ENCODE peak calls at places on chromosomes 1 and 21, in ten cellular contexts. One of them, this sample, is unnamed. For H3K27me3 and H3K36me3, the result is how much of the 10 kb centered on the place peaks cover.

GRCh38 chr1:205438213-205439158 is 16.6 kb upstream of the LEMD1 start:
- DNase-seq in ovary: peak
- DNase-seq in fibroblast of lung: peak
- DNase-seq in kidney epithelial cell: no peak
- DNase-seq in stomach: peak
- DNase-seq in HepG2: peak
- DNase-seq in prostate gland: peak
- DNase-seq in PC-9: no peak
- DNase-seq in BJ: no peak
- DNase-seq in CD8-positive, alpha-beta memory T cell: no peak
- DNase-seq in this sample: peak

GRCh38 chr21:41580758-41581554 is 73.0 kb upstream of the TMPRSS2 start:
- DNase-seq in ovary: no peak
- DNase-seq in CD8-positive, alpha-beta memory T cell: no peak
- DNase-seq in kidney epithelial cell: no peak
- DNase-seq in fibroblast of lung: no peak
- DNase-seq in PC-9: peak
- DNase-seq in HepG2: no peak
- DNase-seq in stomach: peak
- DNase-seq in BJ: no peak
- DNase-seq in prostate gland: no peak
- DNase-seq in this sample: peak

GRCh38 chr1:40030528-40031135 is 9.9 kb upstream of the CAP1 start:
- DNase-seq in stomach: no peak
- DNase-seq in ovary: no peak
- DNase-seq in fibroblast of lung: peak
- DNase-seq in PC-9: peak
- DNase-seq in prostate gland: no peak
- DNase-seq in kidney epithelial cell: peak
- DNase-seq in BJ: no peak
- DNase-seq in HepG2: no peak
- DNase-seq in CD8-positive, alpha-beta memory T cell: no peak
- DNase-seq in this sample: peak

GRCh38 chr1:40820251-40820797 is 36.7 kb downstream of the KCNQ4 start:
- DNase-seq in stomach: no peak
- DNase-seq in PC-9: no peak
- DNase-seq in prostate gland: no peak
- DNase-seq in HepG2: no peak
- DNase-seq in kidney epithelial cell: no peak
- DNase-seq in CD8-positive, alpha-beta memory T cell: no peak
- DNase-seq in ovary: no peak
- DNase-seq in fibroblast of lung: no peak
- DNase-seq in BJ: no peak
- DNase-seq in this sample: no peak

GRCh38 chr1:16888806-16889178 is 7.0 kb upstream of the RNU1-2 start:
- DNase-seq in HepG2: no peak
- DNase-seq in CD8-positive, alpha-beta memory T cell: no peak
- DNase-seq in ovary: no peak
- DNase-seq in prostate gland: no peak
- DNase-seq in fibroblast of lung: no peak
- DNase-seq in PC-9: peak
- DNase-seq in kidney epithelial cell: no peak
- DNase-seq in stomach: no peak
- DNase-seq in BJ: no peak
- DNase-seq in this sample: no peak

GRCh38 chr1:156471496-156472490 is 28.8 kb downstream of the MEF2D start:
- DNase-seq in BJ: no peak
- DNase-seq in prostate gland: peak
- DNase-seq in CD8-positive, alpha-beta memory T cell: no peak
- DNase-seq in kidney epithelial cell: no peak
- DNase-seq in HepG2: peak
- DNase-seq in PC-9: peak
- DNase-seq in ovary: peak
- DNase-seq in stomach: peak
- DNase-seq in fibroblast of lung: no peak
- DNase-seq in this sample: no peak

GRCh38 chr1:91397605-91398004 is 7.0 kb downstream of the HFM1 start:
- DNase-seq in kidney epithelial cell: no peak
- DNase-seq in HepG2: no peak
- DNase-seq in fibroblast of lung: peak
- DNase-seq in prostate gland: no peak
- DNase-seq in CD8-positive, alpha-beta memory T cell: no peak
- DNase-seq in ovary: no peak
- DNase-seq in PC-9: no peak
- DNase-seq in BJ: no peak
- DNase-seq in stomach: no peak
- DNase-seq in this sample: no peak

GRCh38 chr1:161200992-161201827 is 957 bp upstream of the NDUFS2 start:
- DNase-seq in stomach: peak
- DNase-seq in CD8-positive, alpha-beta memory T cell: no peak
- DNase-seq in BJ: no peak
- DNase-seq in kidney epithelial cell: no peak
- DNase-seq in HepG2: no peak
- DNase-seq in prostate gland: peak
- DNase-seq in fibroblast of lung: no peak
- DNase-seq in PC-9: no peak
- DNase-seq in ovary: peak
- DNase-seq in this sample: no peak

DNA sequence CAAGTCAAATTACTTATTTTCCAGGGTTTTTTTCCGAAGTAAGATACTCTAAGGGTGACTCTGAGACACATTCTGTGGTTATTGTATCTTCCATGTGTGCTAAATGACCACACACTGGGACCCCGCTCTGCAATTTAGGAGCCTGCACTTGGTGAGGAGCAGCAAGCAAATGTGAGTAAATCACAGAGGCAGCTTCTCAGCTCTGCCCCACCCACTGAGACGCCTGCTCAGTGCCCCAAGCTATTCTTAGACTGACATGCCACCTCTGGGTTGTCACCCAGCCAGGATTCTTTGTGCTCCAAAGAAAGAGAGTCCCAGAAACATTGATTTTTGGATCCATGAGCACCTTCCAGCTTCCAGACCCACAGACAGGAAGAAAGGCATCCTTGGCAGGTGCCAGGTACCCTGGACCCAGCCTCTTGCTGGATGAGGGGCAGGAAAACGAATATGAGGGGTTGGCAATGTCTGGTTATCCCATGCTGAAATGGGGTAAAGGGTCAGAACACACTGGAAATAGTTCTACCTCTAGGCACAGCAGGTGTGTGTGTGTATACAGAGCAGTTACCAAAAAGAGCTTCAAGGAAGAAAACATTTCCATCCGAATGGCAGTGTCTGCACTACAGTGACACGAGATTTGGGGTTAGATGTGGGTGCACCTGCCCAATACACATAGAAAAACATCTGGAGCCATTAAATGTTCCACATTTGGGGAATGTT is 41.2 kb downstream of the TNR start:
- DNase-seq in stomach: no peak
- DNase-seq in CD8-positive, alpha-beta memory T cell: no peak
- DNase-seq in ovary: no peak
- DNase-seq in fibroblast of lung: no peak
- DNase-seq in HepG2: no peak
- DNase-seq in prostate gland: no peak
- DNase-seq in PC-9: no peak
- DNase-seq in BJ: no peak
- DNase-seq in kidney epithelial cell: no peak
- DNase-seq in this sample: no peak
- H3K4me3 ChIP-seq in stomach: no peak
- H3K4me3 ChIP-seq in CD8-positive, alpha-beta memory T cell: no peak
- H3K4me3 ChIP-seq in ovary: no peak
- H3K4me3 ChIP-seq in fibroblast of lung: no peak
- H3K4me3 ChIP-seq in HepG2: no peak
- H3K4me3 ChIP-seq in prostate gland: no peak
- H3K4me3 ChIP-seq in PC-9: no peak
- H3K4me3 ChIP-seq in BJ: no peak
- H3K4me3 ChIP-seq in kidney epithelial cell: no peak
- H3K4me3 ChIP-seq in this sample: no peak

GRCh38 chr1:208238710-208239517 is 5.3 kb downstream of the PLXNA2 start:
- DNase-seq in CD8-positive, alpha-beta memory T cell: no peak
- DNase-seq in prostate gland: peak
- DNase-seq in ovary: peak
- DNase-seq in fibroblast of lung: peak
- DNase-seq in HepG2: no peak
- DNase-seq in BJ: no peak
- DNase-seq in kidney epithelial cell: no peak
- DNase-seq in PC-9: no peak
- DNase-seq in stomach: no peak
- DNase-seq in this sample: peak

GRCh38 chr1:208241541-208241940 is 2.6 kb downstream of the PLXNA2 start:
- DNase-seq in kidney epithelial cell: no peak
- DNase-seq in fibroblast of lung: no peak
- DNase-seq in BJ: no peak
- DNase-seq in PC-9: no peak
- DNase-seq in prostate gland: no peak
- DNase-seq in CD8-positive, alpha-beta memory T cell: no peak
- DNase-seq in stomach: no peak
- DNase-seq in ovary: no peak
- DNase-seq in HepG2: no peak
- DNase-seq in this sample: no peak

GRCh38 chr1:208239518-208240381 is 4.4 kb downstream of the PLXNA2 start:
- DNase-seq in prostate gland: no peak
- DNase-seq in HepG2: peak
- DNase-seq in ovary: no peak
- DNase-seq in stomach: peak
- DNase-seq in PC-9: no peak
- DNase-seq in fibroblast of lung: peak
- DNase-seq in CD8-positive, alpha-beta memory T cell: no peak
- DNase-seq in BJ: no peak
- DNase-seq in kidney epithelial cell: no peak
- DNase-seq in this sample: no peak

GRCh38 chr1:208242186-208242585 is 2.0 kb downstream of the PLXNA2 start:
- DNase-seq in HepG2: no peak
- DNase-seq in fibroblast of lung: no peak
- DNase-seq in PC-9: no peak
- DNase-seq in kidney epithelial cell: no peak
- DNase-seq in CD8-positive, alpha-beta memory T cell: no peak
- DNase-seq in prostate gland: no peak
- DNase-seq in stomach: no peak
- DNase-seq in ovary: no peak
- DNase-seq in BJ: no peak
- DNase-seq in this sample: no peak

DNA sequence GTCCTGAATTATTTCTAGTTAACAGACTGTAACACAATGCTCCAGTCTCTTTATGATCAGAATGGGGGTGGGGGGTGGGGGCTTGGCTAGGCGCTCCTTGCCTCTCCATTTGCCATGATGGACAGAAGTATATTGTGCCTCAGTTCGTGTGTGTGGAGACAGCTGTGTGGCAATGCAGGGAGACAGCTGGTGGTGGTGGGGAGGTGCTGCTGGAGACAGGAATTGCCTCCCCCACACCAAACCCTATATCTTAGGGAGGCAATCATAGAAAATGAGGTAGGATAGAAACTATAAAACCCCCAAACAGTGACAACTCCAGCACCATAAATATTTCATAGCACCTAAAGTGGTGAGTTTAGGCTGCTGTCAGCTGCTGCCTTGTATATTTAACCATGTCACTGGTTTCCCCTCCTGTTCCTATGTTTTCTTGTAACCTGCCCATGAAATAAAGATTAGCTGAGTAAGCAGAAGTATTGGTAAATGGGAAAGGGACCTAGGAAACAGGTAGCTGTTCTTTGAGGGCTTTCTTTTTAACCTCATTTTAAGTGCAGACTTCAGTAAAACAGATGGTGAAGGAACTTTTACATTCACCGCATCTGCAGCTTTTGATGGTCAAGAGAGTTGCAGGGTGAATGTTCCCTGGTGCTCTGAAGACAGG is 3.4 kb downstream of the PLXNA2 start:
- DNase-seq in PC-9: no peak
- DNase-seq in prostate gland: no peak
- DNase-seq in HepG2: no peak
- DNase-seq in ovary: no peak
- DNase-seq in stomach: no peak
- DNase-seq in fibroblast of lung: no peak
- DNase-seq in kidney epithelial cell: no peak
- DNase-seq in CD8-positive, alpha-beta memory T cell: no peak
- DNase-seq in BJ: no peak
- DNase-seq in this sample: no peak
- H3K27me3 ChIP-seq in PC-9: under half
- H3K27me3 ChIP-seq in prostate gland: under half
- H3K27me3 ChIP-seq in HepG2: under half
- H3K27me3 ChIP-seq in ovary: under half
- H3K27me3 ChIP-seq in stomach: under half
- H3K27me3 ChIP-seq in fibroblast of lung: under half
- H3K27me3 ChIP-seq in kidney epithelial cell: under half
- H3K27me3 ChIP-seq in CD8-positive, alpha-beta memory T cell: under half
- H3K27me3 ChIP-seq in BJ: under half
- H3K27me3 ChIP-seq in this sample: under half

GRCh38 chr1:45806129-45806528 is 2.7 kb downstream of the MAST2 start:
- DNase-seq in ovary: no peak
- DNase-seq in stomach: no peak
- DNase-seq in PC-9: no peak
- DNase-seq in fibroblast of lung: no peak
- DNase-seq in BJ: no peak
- DNase-seq in HepG2: no peak
- DNase-seq in kidney epithelial cell: no peak
- DNase-seq in CD8-positive, alpha-beta memory T cell: no peak
- DNase-seq in prostate gland: no peak
- DNase-seq in this sample: no peak

GRCh38 chr1:45804671-45804973 is 1.2 kb downstream of the MAST2 start:
- DNase-seq in fibroblast of lung: no peak
- DNase-seq in stomach: no peak
- DNase-seq in CD8-positive, alpha-beta memory T cell: no peak
- DNase-seq in prostate gland: no peak
- DNase-seq in HepG2: no peak
- DNase-seq in BJ: no peak
- DNase-seq in PC-9: no peak
- DNase-seq in kidney epithelial cell: no peak
- DNase-seq in ovary: no peak
- DNase-seq in this sample: no peak

DNA sequence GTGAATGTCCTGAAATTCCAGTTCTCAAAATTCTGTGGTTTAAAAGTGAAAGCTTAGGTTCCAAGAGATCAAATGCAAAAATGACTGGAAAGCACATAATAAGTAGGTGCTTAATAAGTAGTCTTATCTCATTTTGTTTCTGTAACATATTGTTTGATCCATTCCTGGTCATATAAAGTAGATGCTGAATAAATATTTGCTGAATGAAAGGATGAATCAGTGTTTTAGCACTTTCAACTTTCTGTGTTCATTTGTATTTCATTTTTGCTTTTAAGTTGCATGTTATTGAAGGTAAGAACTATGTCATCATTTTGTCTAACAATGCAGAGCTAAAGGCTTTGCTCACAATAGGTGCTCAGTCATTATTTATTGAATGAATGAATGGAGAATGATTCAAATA is 6.3 kb downstream of the MAST2 start:
- DNase-seq in ovary: no peak
- DNase-seq in PC-9: peak
- DNase-seq in CD8-positive, alpha-beta memory T cell: no peak
- DNase-seq in kidney epithelial cell: no peak
- DNase-seq in HepG2: no peak
- DNase-seq in stomach: no peak
- DNase-seq in BJ: no peak
- DNase-seq in fibroblast of lung: no peak
- DNase-seq in prostate gland: no peak
- DNase-seq in this sample: no peak
- H3K36me3 ChIP-seq in ovary: under half
- H3K36me3 ChIP-seq in PC-9: under half
- H3K36me3 ChIP-seq in CD8-positive, alpha-beta memory T cell: under half
- H3K36me3 ChIP-seq in kidney epithelial cell: under half
- H3K36me3 ChIP-seq in HepG2: under half
- H3K36me3 ChIP-seq in stomach: under half
- H3K36me3 ChIP-seq in BJ: under half
- H3K36me3 ChIP-seq in fibroblast of lung: under half
- H3K36me3 ChIP-seq in prostate gland: under half
- H3K36me3 ChIP-seq in this sample: under half

DNA sequence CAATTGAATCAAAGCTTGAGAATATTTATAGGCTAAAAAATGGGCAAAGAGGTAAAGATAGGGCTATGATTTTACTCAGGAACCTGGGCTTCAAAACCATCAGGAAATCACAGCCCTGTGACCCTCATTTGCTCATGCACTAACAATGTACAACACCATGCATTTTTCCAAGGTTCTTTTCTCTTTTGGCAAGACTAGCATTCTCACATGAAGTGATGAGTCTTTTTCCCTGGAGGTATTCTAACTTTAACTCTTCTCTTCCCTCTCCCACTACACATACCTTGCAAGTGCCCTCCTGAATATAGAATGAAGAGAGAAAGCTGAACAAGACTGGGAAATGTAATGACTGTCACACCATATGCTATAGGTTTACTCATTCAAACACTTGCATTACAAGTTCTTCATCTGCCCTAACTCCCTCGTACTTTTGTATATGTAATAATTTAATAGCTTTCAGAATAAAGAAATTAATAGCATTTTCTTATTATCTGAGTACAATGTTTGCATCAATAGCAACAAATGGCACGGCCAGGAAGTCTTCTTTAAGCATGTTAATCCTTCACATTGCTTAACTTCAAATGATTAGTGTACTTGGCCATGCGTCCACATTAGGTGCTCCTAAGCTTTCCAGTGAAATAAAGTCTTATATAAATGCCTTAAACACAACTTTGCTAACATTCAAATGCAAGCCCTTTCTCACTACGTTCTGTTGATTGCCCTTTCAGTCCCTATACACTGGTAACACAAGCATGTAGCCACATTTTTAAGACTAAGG is 1.8 kb downstream of the NIBAN1 start:
- DNase-seq in BJ: no peak
- DNase-seq in ovary: no peak
- DNase-seq in stomach: no peak
- DNase-seq in PC-9: no peak
- DNase-seq in CD8-positive, alpha-beta memory T cell: no peak
- DNase-seq in HepG2: no peak
- DNase-seq in kidney epithelial cell: no peak
- DNase-seq in fibroblast of lung: peak
- DNase-seq in prostate gland: no peak
- DNase-seq in this sample: peak
- H3K4me3 ChIP-seq in BJ: peak
- H3K4me3 ChIP-seq in ovary: peak
- H3K4me3 ChIP-seq in stomach: peak
- H3K4me3 ChIP-seq in PC-9: peak
- H3K4me3 ChIP-seq in CD8-positive, alpha-beta memory T cell: peak
- H3K4me3 ChIP-seq in HepG2: no peak
- H3K4me3 ChIP-seq in kidney epithelial cell: peak
- H3K4me3 ChIP-seq in fibroblast of lung: peak
- H3K4me3 ChIP-seq in prostate gland: peak
- H3K4me3 ChIP-seq in this sample: peak

This sample was measured in bronchial epithelial cell.